ENCODE peak calls at places on chromosomes 4 and X, in four cellular contexts. H is SK-N-SH, B is neural progenitor cell, D is left ventricle myocardium inferior. J is an unnamed sample. For H3K4me1, the result is how much of the 10 kb centered on the place peaks cover.

GRCh38 chr4:150385606-150386005 is 196.3 kb upstream of the MAB21L2 start:
- DNase-seq in D (no peak), H (no peak), B (peak), J (no peak)

GRCh38 chrX:110310000-110310790 is 7.7 kb downstream of the AMMECR1 start:
- DNase-seq in B (no peak), H (no peak), D (no peak), J (no peak)

GRCh38 chr4:21992330-21992729 is 43.8 kb upstream of the KCNIP4 start:
- DNase-seq in D (no peak), H (no peak), B (no peak), J (no peak)

GRCh38 chr4:96736352-96736889 is 896.5 kb downstream of the PDHA2 start:
- DNase-seq in D (no peak), B (peak), H (no peak), J (no peak)

GRCh38 chrX:138150709-138151108 is 560.8 kb downstream of the FGF13 start:
- DNase-seq in B (no peak), D (no peak), H (no peak), J (no peak)

GRCh38 chr4:54898163-54898562 is 227.2 kb downstream of the KDR start:
- DNase-seq in H (no peak), B (no peak), D (no peak), J (no peak)

GRCh38 chr4:88735554-88735953 is 37.9 kb upstream of the NAP1L5 start:
- DNase-seq in B (no peak), H (no peak), D (no peak), J (no peak)

GRCh38 chr4:124591646-124592045 is 120.9 kb downstream of the ANKRD50 start:
- DNase-seq in B (no peak), H (no peak), D (no peak), J (no peak)

GRCh38 chr4:184850431-184851199 is 24.8 kb upstream of the ACSL1 start:
- DNase-seq in H (no peak), B (no peak), D (no peak), J (no peak)

GRCh38 chrX:3541336-3541735 is 172.1 kb downstream of the PRKX start:
- DNase-seq in H (no peak), B (no peak), D (no peak), J (no peak)

GRCh38 chrX:68717663-68718442 is 70.4 kb downstream of the STARD8 start:
- DNase-seq in D (no peak), H (no peak), B (no peak), J (no peak)

GRCh38 chrX:66676990-66677389 is 38.1 kb upstream of the EDA2R start:
- DNase-seq in B (no peak), H (no peak), D (no peak), J (no peak)

GRCh38 chr4:52266537-52267137 is 215.5 kb downstream of the SPATA18 start:
- DNase-seq in H (no peak), D (peak), B (no peak), J (no peak)

GRCh38 chr4:74374561-74375327 is 9.8 kb downstream of the EREG start:
- DNase-seq in B (no peak), H (no peak), D (no peak), J (no peak)

GRCh38 chr4:48345542-48345941 is 4.2 kb downstream of the SLAIN2 start:
- DNase-seq in D (no peak), H (no peak), B (no peak), J (no peak)

GRCh38 chr4:17494258-17494657 is 17.6 kb downstream of the QDPR start:
- DNase-seq in H (no peak), B (no peak), D (no peak), J (no peak)

GRCh38 chr4:110540606-110541440 is 64.9 kb downstream of the ENPEP start:
- DNase-seq in H (no peak), D (no peak), B (no peak), J (no peak)

GRCh38 chrX:47562615-47563243 is 1.7 kb downstream of the ARAF start:
- DNase-seq in D (no peak), H (no peak), B (peak), J (no peak)

GRCh38 chr4:8164194-8164565 is 5.6 kb upstream of the ABLIM2 start:
- DNase-seq in B (no peak), D (no peak), H (no peak), J (no peak)

GRCh38 chr4:43379001-43379400 is 486.5 kb downstream of the GRXCR1 start:
- DNase-seq in D (no peak), B (no peak), H (no peak), J (no peak)

GRCh38 chrX:74369666-74370065 is 51.6 kb upstream of the SLC16A2 start:
- DNase-seq in H (no peak), B (no peak), D (no peak), J (no peak)

GRCh38 chr4:1380368-1381151 is 25.7 kb downstream of the NKX1-1 start:
- DNase-seq in D (peak), H (no peak), B (no peak), J (peak)

DNA sequence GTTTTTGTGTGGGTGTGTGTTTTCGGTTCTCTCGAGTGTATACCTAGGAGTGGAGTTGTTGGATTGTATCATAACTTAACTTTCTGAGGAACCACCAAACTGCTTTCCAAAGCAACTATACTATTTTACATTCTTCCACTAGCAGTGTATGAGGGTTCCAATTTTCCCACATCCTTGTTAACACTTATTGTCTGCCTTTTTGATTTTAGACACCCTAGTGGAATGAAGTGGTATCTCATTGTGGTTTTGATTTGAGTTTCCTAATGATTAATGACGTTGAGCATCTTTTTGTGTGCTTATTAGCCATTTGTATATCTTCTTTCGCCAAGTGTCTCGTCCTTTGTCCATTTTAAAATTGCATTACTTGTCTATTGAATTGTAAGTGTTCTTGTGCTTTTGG is 118.6 kb downstream of the REPS2 start:
- DNase-seq in H (no peak), D (no peak), B (no peak), J (no peak)
- TF ChIP-seq CTCF in H (peak), D (no peak), B (no peak), J (no peak)

DNA sequence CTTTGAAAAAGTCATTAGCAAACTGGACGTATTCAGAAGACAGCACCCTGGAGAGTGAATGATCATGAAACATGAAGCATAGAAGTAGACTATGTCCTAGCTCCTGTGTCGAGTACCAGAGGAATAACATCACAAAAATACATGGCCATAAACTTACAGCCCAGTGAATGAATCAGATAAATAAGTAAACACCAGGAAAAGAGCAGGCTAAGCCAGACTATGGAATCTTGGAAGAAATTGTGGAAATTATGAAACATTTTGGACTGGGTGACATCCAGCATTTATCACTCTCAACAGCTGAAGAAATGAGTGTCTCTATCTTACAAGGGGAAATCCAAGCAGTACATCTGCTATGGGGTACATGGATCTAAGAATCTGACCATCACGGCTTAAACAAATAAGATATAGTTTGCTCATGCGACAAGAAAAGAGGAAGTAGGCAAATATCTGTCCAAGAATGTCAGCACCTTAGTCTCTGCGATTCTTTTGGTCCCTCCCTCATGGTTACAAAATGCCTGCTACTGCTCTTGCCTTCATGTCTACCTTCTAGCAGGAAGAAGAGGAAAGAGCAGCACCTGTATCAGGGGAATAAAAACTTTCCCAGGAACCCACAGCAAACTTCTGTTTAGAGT is 481.5 kb downstream of the BCOR start:
- DNase-seq in B (no peak), H (no peak), D (no peak), J (no peak)
- H3K27ac ChIP-seq in B (no peak), H (no peak), D (no peak), J (no peak)

GRCh38 chrX:1341531-1342179 is 5.1 kb downstream of the IL3RA start:
- DNase-seq in D (no peak), B (no peak), H (no peak), J (peak)
- H3K4me1 ChIP-seq in D (under half), B (under half), H (under half), J (under half)

GRCh38 chr4:80324171-80324570 is 11.4 kb upstream of the CFAP299 start:
- DNase-seq in H (no peak), D (no peak), B (no peak), J (no peak)
- TF ChIP-seq CTCF in H (no peak), D (no peak), B (no peak), J (no peak)

GRCh38 chr4:76572224-76572623 is 137.2 kb downstream of the SHROOM3 start:
- DNase-seq in D (no peak), B (no peak), H (no peak), J (no peak)
- H3K27ac ChIP-seq in D (peak), B (no peak), H (no peak), J (no peak)

DNA sequence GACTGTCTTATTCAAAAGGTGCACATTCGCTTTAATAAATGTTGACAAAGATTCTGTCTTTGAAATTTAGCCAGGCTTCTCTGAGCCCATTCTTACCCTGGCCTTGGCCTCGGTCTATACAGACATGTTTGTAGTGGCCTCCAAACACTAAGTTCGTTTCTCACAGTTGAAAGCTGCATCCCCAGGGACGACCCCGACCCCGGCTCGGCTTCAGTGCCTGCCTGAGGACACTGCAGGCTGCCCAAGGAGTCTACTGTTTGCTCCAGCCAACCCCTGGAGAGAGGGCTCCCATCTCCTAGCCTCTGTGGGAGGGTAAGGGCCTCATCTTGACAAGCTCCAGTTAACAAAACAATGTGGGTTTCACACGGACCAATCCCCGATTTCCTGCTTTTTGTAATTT is 390.6 kb upstream of the ZFP42 start:
- DNase-seq in B (no peak), D (no peak), H (no peak), J (no peak)
- H3K4me1 ChIP-seq in B (under half), D (under half), H (under half), J (under half)

GRCh38 chrX:107450823-107451509 is 1.5 kb downstream of the FRMPD3 start:
- DNase-seq in B (peak), H (no peak), D (no peak), J (no peak)
- TF ChIP-seq CTCF in B (peak), H (peak), D (no peak), J (no peak)

GRCh38 chr4:143357161-143357845 is 20.6 kb downstream of the GAB1 start:
- DNase-seq in D (no peak), H (no peak), B (no peak), J (no peak)
- H3K27ac ChIP-seq in D (no peak), H (no peak), B (no peak), J (peak)

GRCh38 chrX:53283567-53283966 is 2.2 kb upstream of the IQSEC2 start:
- DNase-seq in B (no peak), D (no peak), H (no peak), J (no peak)
- H3K4me1 ChIP-seq in B (under half), D (half or more), H (under half), J (half or more)

GRCh38 chrX:132489256-132490085 is 633 bp upstream of the MBNL3 start:
- DNase-seq in H (peak), D (peak), B (peak), J (peak)

GRCh38 chrX:132490086-132490419 is 1.2 kb upstream of the MBNL3 start:
- DNase-seq in B (peak), H (no peak), D (no peak), J (no peak)

GRCh38 chrX:132493095-132493494 is 4.3 kb upstream of the MBNL3 start:
- DNase-seq in H (no peak), B (no peak), D (no peak), J (no peak)

GRCh38 chrX:132488819-132489255 is at the start of gene MBNL3:
- DNase-seq in H (peak), D (peak), B (peak), J (peak)

GRCh38 chrX:132491191-132491590 is 2.4 kb upstream of the MBNL3 start:
- DNase-seq in D (no peak), B (no peak), H (no peak), J (no peak)
- TF ChIP-seq CTCF in D (no peak), B (no peak), H (no peak), J (no peak)

J was measured in heart left ventricle.